ENCODE peak calls at places on chromosomes 16 and 17, in four cellular contexts. B is H1, F is IMR-90, U is GM12878. R is an unnamed sample.
A peak's percentile ranks its signal among the peaks of the same experiment; 100 is the strongest.

GRCh38 chr17:31935512-31935911 is 1.3 kb upstream of the SUZ12 start:
- DNase-seq in B (peak; percentile 14), F (no peak), U (no peak), R (no peak)

GRCh38 chr17:56929362-56929969 is 15.6 kb upstream of the TRIM25 start:
- DNase-seq in B (no peak), F (no peak), U (no peak), R (peak; percentile 42)

GRCh38 chr16:12646490-12647274 is 157.0 kb downstream of the CPPED1 start:
- DNase-seq in B (no peak), F (no peak), U (peak; percentile 70), R (no peak)

GRCh38 chr16:57273359-57273758 is 11.1 kb downstream of the PLLP start:
- DNase-seq in B (no peak), F (no peak), U (no peak), R (no peak)

GRCh38 chr16:55044366-55044975 is 113.8 kb downstream of the IRX5 start:
- DNase-seq in B (no peak), F (no peak), U (no peak), R (no peak)

GRCh38 chr16:61246592-61246991 is 789.6 kb downstream of the CDH8 start:
- DNase-seq in B (no peak), F (no peak), U (no peak), R (no peak)

GRCh38 chr17:5237541-5238016 is 2.9 kb upstream of the SCIMP start:
- DNase-seq in B (peak; percentile 86), F (peak; percentile 50), U (peak; percentile 93), R (peak; percentile 60)

GRCh38 chr16:22239131-22239805 is 33.2 kb downstream of the EEF2K start:
- DNase-seq in B (no peak), F (no peak), U (no peak), R (no peak)

GRCh38 chr17:37177234-37177633 is 198.6 kb upstream of the C17orf78 start:
- DNase-seq in B (no peak), F (no peak), U (no peak), R (no peak)

GRCh38 chr17:7136266-7136877 is 21.8 kb upstream of the ASGR2 start:
- DNase-seq in B (peak; percentile 84), F (peak; percentile 69), U (peak; percentile 33), R (peak; percentile 76)

GRCh38 chr16:14007460-14007859 is 63.7 kb upstream of the MRTFB start:
- DNase-seq in B (no peak), F (peak; percentile 92), U (peak; percentile 62), R (peak; percentile 76)

GRCh38 chr17:68892658-68893057 is 62.5 kb downstream of the ABCA8 start:
- DNase-seq in B (no peak), F (no peak), U (no peak), R (no peak)

GRCh38 chr17:51427259-51428255 is 167.2 kb downstream of the UTP18 start:
- DNase-seq in B (no peak), F (no peak), U (peak; percentile 26), R (no peak)

GRCh38 chr17:6546069-6546718 is 10.2 kb downstream of the PITPNM3 start:
- DNase-seq in B (no peak), F (peak; percentile 67), U (peak; percentile 8), R (peak; percentile 22)

GRCh38 chr16:28915181-28915580 is 9.9 kb downstream of the RABEP2 start:
- DNase-seq in B (no peak), F (peak; percentile 76), U (no peak), R (peak; percentile 51)

GRCh38 chr17:48246623-48247022 is 139.1 kb downstream of the SNX11 start:
- DNase-seq in B (no peak), F (peak; percentile 34), U (no peak), R (peak; percentile 50)

GRCh38 chr16:2895813-2896212 is 12.8 kb downstream of the FLYWCH2 start:
- DNase-seq in B (no peak), F (peak; percentile 43), U (no peak), R (no peak)

GRCh38 chr16:22381392-22381791 is 7.0 kb upstream of the CDR2 start:
- DNase-seq in B (no peak), F (no peak), U (no peak), R (no peak)

GRCh38 chr17:1766382-1767135 is 4.7 kb downstream of the SERPINF1 start:
- DNase-seq in B (no peak), F (no peak), U (no peak), R (no peak)

GRCh38 chr17:1765576-1765975 is 3.7 kb downstream of the SERPINF1 start:
- DNase-seq in B (no peak), F (no peak), U (no peak), R (no peak)

GRCh38 chr17:1764274-1764673 is 2.4 kb downstream of the SERPINF1 start:
- DNase-seq in B (no peak), F (peak; percentile 87), U (no peak), R (no peak)

GRCh38 chr17:1762233-1762905 is 509 bp downstream of the SERPINF1 start:
- DNase-seq in B (no peak), F (peak; percentile 39), U (no peak), R (no peak)

DNA sequence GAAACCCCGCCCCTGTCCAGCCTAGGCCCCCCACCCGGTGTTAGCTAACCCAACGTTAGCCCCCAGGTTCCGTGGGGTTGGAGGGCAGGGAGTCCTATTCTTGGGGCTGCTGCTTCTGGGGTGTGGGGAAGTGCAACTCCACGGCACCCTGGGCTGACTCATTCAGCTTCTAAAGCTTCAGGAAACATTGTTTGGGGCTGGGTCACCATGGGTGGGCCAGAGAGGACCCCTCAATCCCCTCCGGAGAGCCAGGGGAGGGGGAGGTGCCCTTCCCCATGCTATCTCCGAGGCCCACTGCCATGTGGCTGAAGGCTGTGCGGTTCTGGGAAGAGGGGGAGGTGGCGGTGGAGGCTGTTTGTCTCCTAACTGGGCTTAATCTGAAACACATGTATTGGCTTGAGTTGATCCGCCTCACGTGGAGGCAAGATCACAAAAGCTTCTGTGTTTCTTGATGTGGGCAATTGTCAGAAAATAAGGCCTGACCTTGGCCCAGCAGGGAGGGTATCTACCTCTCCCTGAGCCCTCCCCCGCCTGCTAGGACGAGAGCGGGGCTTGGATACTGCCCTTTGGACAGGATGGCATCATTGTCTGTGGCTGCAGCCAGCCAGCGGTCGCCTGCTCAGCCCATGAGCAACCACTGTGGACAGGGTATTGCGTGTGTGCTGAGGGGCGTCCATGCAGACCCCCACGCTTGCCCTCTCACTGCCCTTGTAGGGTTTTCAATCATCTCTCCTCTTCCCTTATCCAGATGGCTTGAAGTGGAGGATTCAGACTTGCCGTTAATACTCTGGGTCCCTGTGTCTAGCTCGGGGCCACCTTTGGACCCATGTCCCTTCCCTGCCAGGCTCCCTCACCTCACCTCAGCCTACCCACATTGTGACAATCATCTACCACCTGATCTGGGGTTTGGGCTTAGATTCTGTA is 1.3 kb downstream of the SERPINF1 start:
- DNase-seq in B (peak; percentile 64), F (peak; percentile 74), U (no peak), R (no peak)
- H2AFZ ChIP-seq in B (no peak overlapping the region), F (peak overlapping the region; percentile 86), U (peak overlapping the region; percentile 48), R (no peak overlapping the region)

GRCh38 chr17:78558181-78558850 is 18.9 kb downstream of the DNAH17 start:
- DNase-seq in B (no peak), F (no peak), U (no peak), R (no peak)
- H2AFZ ChIP-seq in B (no peak overlapping the region), F (no peak overlapping the region), U (no peak overlapping the region), R (no peak overlapping the region)

DNA sequence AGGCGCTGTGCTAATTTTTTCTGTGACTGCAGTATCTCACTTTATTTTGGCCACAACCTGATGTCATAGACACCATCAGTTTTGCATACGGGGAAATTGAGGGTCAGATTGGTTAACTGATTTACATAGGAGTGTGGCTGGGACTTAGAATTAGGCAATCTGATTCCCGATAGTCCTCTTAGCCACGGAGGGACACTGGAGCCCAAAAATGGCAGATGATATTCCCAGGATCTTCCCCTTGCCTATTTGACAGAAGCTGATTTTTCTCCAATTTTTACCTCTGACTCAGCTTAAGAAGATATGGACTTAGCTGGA is 1.3 kb downstream of the CPD start:
- DNase-seq in B (no peak), F (peak; percentile 43), U (peak; percentile 16), R (peak; percentile 7)
- H2AFZ ChIP-seq in B (no peak overlapping the region), F (no peak overlapping the region), U (no peak overlapping the region), R (peak overlapping the region; percentile 46)

GRCh38 chr16:11303405-11304138 is 22.4 kb upstream of the PRM1 start:
- DNase-seq in B (no peak), F (no peak), U (no peak), R (peak; percentile 56)
- H2AFZ ChIP-seq in B (no peak overlapping the region), F (no peak overlapping the region), U (no peak overlapping the region), R (peak overlapping the region; percentile 55)

GRCh38 chr17:27333410-27333980 is 39.6 kb downstream of the WSB1 start:
- DNase-seq in B (no peak), F (no peak), U (no peak), R (no peak)

GRCh38 chr17:27327871-27328270 is 34.0 kb downstream of the WSB1 start:
- DNase-seq in B (no peak), F (peak; percentile 74), U (no peak), R (no peak)

GRCh38 chr17:27332485-27333409 is 38.8 kb downstream of the WSB1 start:
- DNase-seq in B (peak; percentile 89), F (peak; percentile 94), U (peak; percentile 81), R (peak; percentile 95)

GRCh38 chr17:27329146-27329805 is 35.4 kb downstream of the WSB1 start:
- DNase-seq in B (peak; percentile 37), F (no peak), U (no peak), R (no peak)

GRCh38 chr17:27332052-27332403 is 38.1 kb downstream of the WSB1 start:
- DNase-seq in B (peak; percentile 39), F (no peak), U (no peak), R (no peak)
- H2AFZ ChIP-seq in B (no peak overlapping the region), F (peak overlapping the region; percentile 41), U (no peak overlapping the region), R (no peak overlapping the region)

GRCh38 chr17:80191720-80192265 is 22.0 kb downstream of the CARD14 start:
- DNase-seq in B (no peak), F (no peak), U (no peak), R (no peak)
- H2AFZ ChIP-seq in B (no peak overlapping the region), F (no peak overlapping the region), U (no peak overlapping the region), R (no peak overlapping the region)

GRCh38 chr16:67462279-67462655 is 18.7 kb downstream of the ATP6V0D1 start:
- DNase-seq in B (no peak), F (no peak), U (no peak), R (no peak)

GRCh38 chr16:67461600-67462278 is 19.2 kb downstream of the ATP6V0D1 start:
- DNase-seq in B (no peak), F (no peak), U (no peak), R (no peak)

GRCh38 chr16:67463059-67463458 is 17.9 kb downstream of the ATP6V0D1 start:
- DNase-seq in B (no peak), F (no peak), U (no peak), R (no peak)

GRCh38 chr16:67464565-67464964 is 16.4 kb downstream of the ATP6V0D1 start:
- DNase-seq in B (no peak), F (no peak), U (no peak), R (no peak)

DNA sequence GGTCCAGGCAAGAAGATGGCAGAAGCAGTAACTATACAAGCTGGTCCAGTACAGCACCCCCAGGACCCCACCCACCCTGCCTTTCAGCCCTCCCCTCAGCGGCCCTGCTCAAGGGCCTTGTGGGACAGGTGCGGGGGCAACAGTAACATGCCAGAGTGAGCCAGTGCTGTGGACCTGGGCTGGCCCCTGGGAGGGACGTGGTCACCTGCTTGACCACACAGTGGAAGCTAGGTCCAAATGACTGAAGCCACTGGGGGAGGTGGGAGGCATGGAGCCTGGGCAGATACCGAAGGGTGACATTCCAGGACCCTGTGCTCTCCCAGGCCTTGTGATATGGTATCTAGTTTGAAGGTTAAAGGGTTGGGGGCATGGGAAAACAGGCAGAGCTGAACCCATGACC is 17.3 kb downstream of the ATP6V0D1 start:
- DNase-seq in B (no peak), F (no peak), U (no peak), R (no peak)
- H2AFZ ChIP-seq in B (no peak overlapping the region), F (no peak overlapping the region), U (no peak overlapping the region), R (no peak overlapping the region)